ENCODE peak calls at places on chromosomes 12 and 14, in seven cellular contexts. A is glutamatergic neuron; D is endodermal cell; G is HTR-8/SVneo; X is stimulated activated CD8-positive, alpha-beta memory T cell treated with anti-CD3 and anti-CD28 coated beads, Interleukin-15, amount 100 ng/mL, for 24 hours; M is hepatic stellate cell; Z is T-helper 17 cell. C is an unnamed sample.

GRCh38 chr12:132647858-132648257 is 29.3 kb downstream of the P2RX2 start:
- DNase-seq in A (no peak), D (no peak), G (no peak), X (no peak), M (no peak), Z (no peak), C (no peak)

GRCh38 chr14:99229654-99230215 is 42.3 kb downstream of the BCL11B start:
- DNase-seq in A (no peak), D (no peak), G (no peak), X (no peak), M (no peak), Z (no peak), C (no peak)

GRCh38 chr12:120939523-120939922 is 35.4 kb upstream of the SPPL3 start:
- DNase-seq in A (no peak), D (no peak), G (no peak), X (no peak), M (no peak), Z (no peak), C (no peak)

GRCh38 chr12:31951008-31951407 is 8.2 kb upstream of the RESF1 start:
- DNase-seq in A (no peak), D (no peak), G (no peak), X (no peak), M (no peak), Z (no peak), C (no peak)

GRCh38 chr12:83084516-83085234 is 398.0 kb downstream of the TMTC2 start:
- DNase-seq in A (no peak), D (no peak), G (no peak), X (no peak), M (no peak), Z (no peak), C (no peak)

GRCh38 chr12:124388679-124389536 is 94.0 kb downstream of the RFLNA start:
- DNase-seq in A (peak; percentile 84), D (peak; percentile 95), G (no peak), X (peak; percentile 18), M (peak; percentile 92), Z (peak; percentile 39), C (peak; percentile 83)

GRCh38 chr14:94129111-94129757 is at the start of gene IFI27L2:
- DNase-seq in A (peak; percentile 75), D (peak; percentile 96), G (peak; percentile 88), X (peak; percentile 37), M (peak; percentile 91), Z (peak; percentile 63), C (peak; percentile 43)

GRCh38 chr12:80230068-80230467 is 130.7 kb downstream of the OTOGL start:
- DNase-seq in A (peak; percentile 54), D (peak; percentile 87), G (no peak), X (no peak), M (no peak), Z (no peak), C (no peak)

GRCh38 chr12:25500651-25501050 is 52.4 kb downstream of the LMNTD1 start:
- DNase-seq in A (no peak), D (no peak), G (no peak), X (no peak), M (no peak), Z (no peak), C (no peak)

GRCh38 chr14:68767248-68767645 is 25.6 kb downstream of the ZFP36L1 start:
- DNase-seq in A (peak; percentile 3), D (no peak), G (no peak), X (no peak), M (no peak), Z (no peak), C (no peak)

GRCh38 chr14:24162083-24162482 is 1.0 kb downstream of the IRF9 start:
- DNase-seq in A (no peak), D (no peak), G (no peak), X (no peak), M (peak; percentile 72), Z (no peak), C (no peak)

GRCh38 chr12:57173089-57173488 is 25.7 kb upstream of the LRP1-AS start:
- DNase-seq in A (peak; percentile 53), D (peak; percentile 89), G (peak; percentile 45), X (no peak), M (peak; percentile 62), Z (no peak), C (no peak)

GRCh38 chr12:67677166-67677565 is 28.6 kb downstream of the DYRK2 start:
- DNase-seq in A (no peak), D (no peak), G (no peak), X (no peak), M (no peak), Z (no peak), C (no peak)

C was measured in prostate gland.